ENCODE peak calls at places on chromosome 7, in seven cellular contexts. One of them, this sample, is unnamed.
A peak's percentile ranks its signal among the peaks of the same experiment; 100 is the strongest.

GRCh38 chr7:41711283-41712064 is 8.6 kb upstream of the INHBA start:
- DNase-seq in stomach: peak; percentile 36
- DNase-seq in ovary: no peak
- DNase-seq in testis: peak; percentile 66
- DNase-seq in gastrocnemius medialis: no peak
- DNase-seq in suprapubic skin: no peak
- DNase-seq in endothelial cell of umbilical vein: peak; percentile 48
- DNase-seq in this sample: peak; percentile 71

GRCh38 chr7:105697753-105698152 is 116.5 kb upstream of the EFCAB10 start:
- DNase-seq in endothelial cell of umbilical vein: no peak
- DNase-seq in ovary: no peak
- DNase-seq in gastrocnemius medialis: no peak
- DNase-seq in suprapubic skin: no peak
- DNase-seq in testis: no peak
- DNase-seq in stomach: no peak
- DNase-seq in this sample: no peak

GRCh38 chr7:15461576-15461975 is 100.2 kb downstream of the AGMO start:
- DNase-seq in endothelial cell of umbilical vein: peak; percentile 52
- DNase-seq in testis: no peak
- DNase-seq in suprapubic skin: no peak
- DNase-seq in stomach: no peak
- DNase-seq in ovary: no peak
- DNase-seq in gastrocnemius medialis: no peak
- DNase-seq in this sample: no peak

GRCh38 chr7:68185641-68186040 is 1189.0 kb downstream of the TYW1 start:
- DNase-seq in suprapubic skin: no peak
- DNase-seq in stomach: no peak
- DNase-seq in testis: no peak
- DNase-seq in gastrocnemius medialis: no peak
- DNase-seq in ovary: no peak
- DNase-seq in endothelial cell of umbilical vein: no peak
- DNase-seq in this sample: no peak

GRCh38 chr7:96321041-96321669 is 743 bp downstream of the SLC25A13 start:
- DNase-seq in ovary: peak; percentile 84
- DNase-seq in stomach: peak; percentile 88
- DNase-seq in suprapubic skin: peak; percentile 89
- DNase-seq in gastrocnemius medialis: peak; percentile 84
- DNase-seq in testis: peak; percentile 93
- DNase-seq in endothelial cell of umbilical vein: peak; percentile 89
- DNase-seq in this sample: peak; percentile 94

GRCh38 chr7:84188811-84189405 is 5.7 kb downstream of the SEMA3A start:
- DNase-seq in stomach: no peak
- DNase-seq in suprapubic skin: no peak
- DNase-seq in testis: no peak
- DNase-seq in ovary: no peak
- DNase-seq in endothelial cell of umbilical vein: peak; percentile 66
- DNase-seq in gastrocnemius medialis: no peak
- DNase-seq in this sample: no peak

GRCh38 chr7:434891-435486 is 84.7 kb downstream of the PDGFA start:
- DNase-seq in testis: no peak
- DNase-seq in ovary: no peak
- DNase-seq in stomach: no peak
- DNase-seq in suprapubic skin: no peak
- DNase-seq in gastrocnemius medialis: no peak
- DNase-seq in endothelial cell of umbilical vein: peak; percentile 18
- DNase-seq in this sample: peak; percentile 19

GRCh38 chr7:18572885-18573284 is 77.3 kb downstream of the HDAC9 start:
- DNase-seq in testis: no peak
- DNase-seq in stomach: no peak
- DNase-seq in ovary: no peak
- DNase-seq in endothelial cell of umbilical vein: no peak
- DNase-seq in suprapubic skin: no peak
- DNase-seq in gastrocnemius medialis: no peak
- DNase-seq in this sample: no peak

GRCh38 chr7:106471686-106472440 is 187.1 kb upstream of the NAMPT start:
- DNase-seq in gastrocnemius medialis: no peak
- DNase-seq in testis: no peak
- DNase-seq in endothelial cell of umbilical vein: peak; percentile 74
- DNase-seq in suprapubic skin: no peak
- DNase-seq in ovary: no peak
- DNase-seq in stomach: no peak
- DNase-seq in this sample: no peak

GRCh38 chr7:50607524-50608125 is 42.4 kb upstream of the DDC start:
- DNase-seq in testis: no peak
- DNase-seq in suprapubic skin: no peak
- DNase-seq in ovary: no peak
- DNase-seq in stomach: no peak
- DNase-seq in gastrocnemius medialis: no peak
- DNase-seq in endothelial cell of umbilical vein: no peak
- DNase-seq in this sample: no peak

GRCh38 chr7:71220210-71220695 is 88.3 kb downstream of the GALNT17 start:
- DNase-seq in testis: peak; percentile 75
- DNase-seq in endothelial cell of umbilical vein: no peak
- DNase-seq in suprapubic skin: no peak
- DNase-seq in gastrocnemius medialis: no peak
- DNase-seq in ovary: peak; percentile 60
- DNase-seq in stomach: no peak
- DNase-seq in this sample: no peak

GRCh38 chr7:11831383-11831726 is 643 bp downstream of the THSD7A start:
- DNase-seq in ovary: no peak
- DNase-seq in endothelial cell of umbilical vein: no peak
- DNase-seq in stomach: no peak
- DNase-seq in testis: no peak
- DNase-seq in gastrocnemius medialis: no peak
- DNase-seq in suprapubic skin: no peak
- DNase-seq in this sample: no peak

DNA sequence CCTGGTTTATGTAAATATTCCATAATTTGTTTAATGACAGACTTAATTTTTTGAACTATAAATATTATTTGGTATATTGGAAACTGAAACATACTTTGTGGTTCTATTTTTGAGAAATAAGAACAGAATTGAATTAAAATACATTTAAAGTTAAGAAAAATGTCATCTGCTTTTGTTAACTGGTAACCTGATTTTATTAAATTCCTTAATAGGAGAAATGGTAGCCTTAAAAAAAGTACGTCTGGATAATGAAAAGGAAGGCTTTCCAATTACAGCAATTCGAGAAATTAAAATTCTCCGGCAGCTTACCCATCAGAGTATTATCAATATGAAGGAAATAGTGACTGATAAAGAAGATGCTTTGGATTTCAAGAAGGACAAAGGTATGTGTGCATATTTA is 51.6 kb downstream of the CDK13 start:
- DNase-seq in gastrocnemius medialis: no peak
- DNase-seq in suprapubic skin: no peak
- DNase-seq in stomach: no peak
- DNase-seq in testis: no peak
- DNase-seq in endothelial cell of umbilical vein: no peak
- DNase-seq in ovary: no peak
- DNase-seq in this sample: no peak
- TF ChIP-seq POLR2A in gastrocnemius medialis: no peak
- TF ChIP-seq POLR2A in suprapubic skin: no peak
- TF ChIP-seq POLR2A in stomach: no peak
- TF ChIP-seq POLR2A in testis: no peak
- TF ChIP-seq POLR2A in endothelial cell of umbilical vein: no peak
- TF ChIP-seq POLR2A in ovary: no peak
- TF ChIP-seq POLR2A in this sample: no peak

GRCh38 chr7:87885018-87885417 is 8.7 kb downstream of the DBF4 start:
- DNase-seq in gastrocnemius medialis: no peak
- DNase-seq in endothelial cell of umbilical vein: peak; percentile 4
- DNase-seq in testis: no peak
- DNase-seq in ovary: no peak
- DNase-seq in suprapubic skin: no peak
- DNase-seq in stomach: no peak
- DNase-seq in this sample: no peak

GRCh38 chr7:87882538-87882937 is 6.2 kb downstream of the DBF4 start:
- DNase-seq in suprapubic skin: no peak
- DNase-seq in stomach: no peak
- DNase-seq in gastrocnemius medialis: no peak
- DNase-seq in testis: no peak
- DNase-seq in ovary: no peak
- DNase-seq in endothelial cell of umbilical vein: no peak
- DNase-seq in this sample: no peak

GRCh38 chr7:87886875-87887274 is 10.6 kb downstream of the DBF4 start:
- DNase-seq in suprapubic skin: no peak
- DNase-seq in gastrocnemius medialis: no peak
- DNase-seq in ovary: no peak
- DNase-seq in endothelial cell of umbilical vein: peak; percentile 56
- DNase-seq in testis: no peak
- DNase-seq in stomach: no peak
- DNase-seq in this sample: no peak
- TF ChIP-seq CTCF in suprapubic skin: peak; percentile 28
- TF ChIP-seq CTCF in gastrocnemius medialis: peak; percentile 42
- TF ChIP-seq CTCF in ovary: no peak
- TF ChIP-seq CTCF in endothelial cell of umbilical vein: peak; percentile 3
- TF ChIP-seq CTCF in testis: no peak
- TF ChIP-seq CTCF in stomach: no peak
- TF ChIP-seq CTCF in this sample: peak; percentile 59

GRCh38 chr7:138957217-138957616 is 24.0 kb downstream of the KIAA1549 start:
- DNase-seq in suprapubic skin: no peak
- DNase-seq in ovary: no peak
- DNase-seq in gastrocnemius medialis: no peak
- DNase-seq in stomach: no peak
- DNase-seq in testis: no peak
- DNase-seq in endothelial cell of umbilical vein: no peak
- DNase-seq in this sample: no peak
- TF ChIP-seq POLR2A in suprapubic skin: no peak
- TF ChIP-seq POLR2A in ovary: no peak
- TF ChIP-seq POLR2A in gastrocnemius medialis: no peak
- TF ChIP-seq POLR2A in stomach: no peak
- TF ChIP-seq POLR2A in testis: no peak
- TF ChIP-seq POLR2A in endothelial cell of umbilical vein: no peak
- TF ChIP-seq POLR2A in this sample: no peak

GRCh38 chr7:116592041-116592355 is 67.2 kb downstream of the CAV1 start:
- DNase-seq in testis: no peak
- DNase-seq in endothelial cell of umbilical vein: no peak
- DNase-seq in suprapubic skin: no peak
- DNase-seq in ovary: no peak
- DNase-seq in gastrocnemius medialis: no peak
- DNase-seq in stomach: no peak
- DNase-seq in this sample: no peak

GRCh38 chr7:116591202-116592040 is 66.6 kb downstream of the CAV1 start:
- DNase-seq in suprapubic skin: no peak
- DNase-seq in testis: no peak
- DNase-seq in stomach: no peak
- DNase-seq in ovary: no peak
- DNase-seq in gastrocnemius medialis: no peak
- DNase-seq in endothelial cell of umbilical vein: peak; percentile 76
- DNase-seq in this sample: no peak

GRCh38 chr7:116588225-116588624 is 63.4 kb downstream of the CAV1 start:
- DNase-seq in gastrocnemius medialis: no peak
- DNase-seq in suprapubic skin: no peak
- DNase-seq in ovary: no peak
- DNase-seq in stomach: no peak
- DNase-seq in testis: no peak
- DNase-seq in endothelial cell of umbilical vein: peak; percentile 81
- DNase-seq in this sample: no peak

GRCh38 chr7:116585967-116586366 is 61.1 kb downstream of the CAV1 start:
- DNase-seq in suprapubic skin: no peak
- DNase-seq in testis: no peak
- DNase-seq in stomach: no peak
- DNase-seq in gastrocnemius medialis: no peak
- DNase-seq in ovary: no peak
- DNase-seq in endothelial cell of umbilical vein: no peak
- DNase-seq in this sample: no peak

DNA sequence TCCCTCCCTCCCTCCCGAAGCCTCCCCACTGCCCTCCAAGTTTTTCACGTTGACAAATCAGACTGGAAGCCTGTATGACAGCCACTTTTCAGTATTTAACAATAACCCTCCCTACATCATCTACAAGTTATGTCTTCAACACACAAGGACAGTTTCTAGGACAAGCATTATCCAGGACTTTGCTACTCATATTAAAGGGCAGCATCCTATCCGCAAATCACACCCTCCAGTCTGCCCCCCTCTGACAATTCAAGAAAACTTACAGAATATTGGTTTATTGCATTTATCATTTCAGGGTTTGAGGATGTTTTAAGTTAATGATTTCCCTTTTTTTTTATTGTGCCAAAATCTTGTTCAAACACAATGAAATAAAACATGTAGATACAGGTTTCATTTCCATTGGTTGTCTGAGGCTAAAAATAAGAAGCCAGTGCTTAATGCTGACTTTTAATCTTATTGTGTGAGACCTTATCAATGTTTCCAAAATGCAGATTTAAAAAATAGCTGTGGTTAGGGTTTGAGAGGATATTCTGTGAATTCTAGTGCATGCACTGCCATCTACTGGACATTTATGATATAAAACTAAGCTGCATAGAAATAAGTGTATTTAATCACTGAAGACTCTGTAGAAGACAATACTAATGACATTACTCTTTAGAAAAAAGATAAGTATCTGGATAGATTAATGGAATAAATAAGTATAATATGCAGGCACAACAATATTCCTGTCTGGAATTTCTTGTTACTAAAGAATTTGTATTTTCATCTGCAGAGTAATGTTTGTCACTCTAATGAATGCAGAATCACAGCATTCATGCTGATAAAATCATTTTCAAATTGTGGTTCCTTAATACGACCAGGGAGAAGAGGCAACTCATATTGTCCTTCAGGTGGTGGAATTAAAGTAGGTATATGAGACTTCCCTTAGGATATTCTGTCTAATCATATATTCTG is 64.1 kb downstream of the CAV1 start:
- DNase-seq in suprapubic skin: no peak
- DNase-seq in stomach: no peak
- DNase-seq in ovary: no peak
- DNase-seq in endothelial cell of umbilical vein: peak; percentile 85
- DNase-seq in gastrocnemius medialis: no peak
- DNase-seq in testis: no peak
- DNase-seq in this sample: no peak
- TF ChIP-seq CTCF in suprapubic skin: peak; percentile 54
- TF ChIP-seq CTCF in stomach: no peak
- TF ChIP-seq CTCF in ovary: peak; percentile 60
- TF ChIP-seq CTCF in endothelial cell of umbilical vein: peak; percentile 10
- TF ChIP-seq CTCF in gastrocnemius medialis: peak; percentile 71
- TF ChIP-seq CTCF in testis: peak; percentile 69
- TF ChIP-seq CTCF in this sample: peak; percentile 78

GRCh38 chr7:150368884-150369739 is 490 bp downstream of the REPIN1 start:
- DNase-seq in endothelial cell of umbilical vein: peak; percentile 78
- DNase-seq in ovary: peak; percentile 72
- DNase-seq in suprapubic skin: no peak
- DNase-seq in stomach: peak; percentile 63
- DNase-seq in testis: peak; percentile 63
- DNase-seq in gastrocnemius medialis: peak; percentile 72
- DNase-seq in this sample: peak; percentile 85
- TF ChIP-seq POLR2A in endothelial cell of umbilical vein: no peak
- TF ChIP-seq POLR2A in ovary: no peak
- TF ChIP-seq POLR2A in suprapubic skin: no peak
- TF ChIP-seq POLR2A in stomach: no peak
- TF ChIP-seq POLR2A in testis: no peak
- TF ChIP-seq POLR2A in gastrocnemius medialis: peak; percentile 86
- TF ChIP-seq POLR2A in this sample: no peak

DNA sequence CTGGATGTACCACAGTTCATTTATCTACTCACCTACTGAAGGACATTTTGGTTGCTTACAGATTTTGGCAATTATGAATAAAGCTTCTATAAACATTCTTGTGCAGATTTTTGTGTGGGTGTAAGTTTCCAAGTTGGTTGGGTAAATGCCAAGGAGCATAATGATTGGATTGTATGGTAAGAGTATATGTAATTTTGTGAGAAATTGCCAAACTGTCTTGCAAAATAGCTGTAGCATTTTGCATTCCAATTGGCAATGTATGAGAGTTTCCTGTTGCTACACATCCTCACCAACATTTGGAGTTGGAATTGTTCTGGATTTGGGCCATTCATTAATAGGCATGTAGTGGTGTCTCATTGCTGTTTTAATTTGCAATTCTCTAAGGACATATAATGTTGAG is 33.9 kb upstream of the HYAL4 start:
- DNase-seq in ovary: no peak
- DNase-seq in gastrocnemius medialis: no peak
- DNase-seq in stomach: no peak
- DNase-seq in suprapubic skin: no peak
- DNase-seq in endothelial cell of umbilical vein: no peak
- DNase-seq in testis: no peak
- DNase-seq in this sample: no peak
- TF ChIP-seq CTCF in ovary: no peak
- TF ChIP-seq CTCF in gastrocnemius medialis: no peak
- TF ChIP-seq CTCF in stomach: no peak
- TF ChIP-seq CTCF in suprapubic skin: no peak
- TF ChIP-seq CTCF in endothelial cell of umbilical vein: no peak
- TF ChIP-seq CTCF in testis: no peak
- TF ChIP-seq CTCF in this sample: no peak

This sample was measured in right lobe of liver.